ENCODE peak calls at places on chromosomes 7 and 10, in five cellular contexts. B, M, U, H and Y are unnamed samples.

GRCh38 chr7:101081432-101081831 is 3.8 kb upstream of the TRIM56 start:
- DNase-seq in H (no peak), B (no peak), U (no peak), M (no peak), Y (no peak)

GRCh38 chr7:31796375-31796774 is 109.4 kb downstream of the PPP1R17 start:
- DNase-seq in B (no peak), U (no peak), H (no peak), M (no peak), Y (no peak)

GRCh38 chr7:21767300-21767900 is 178.3 kb downstream of the CDCA7L start:
- DNase-seq in H (peak; percentile 44), M (peak; percentile 84), B (peak; percentile 26), U (peak; percentile 61), Y (peak; percentile 91)

GRCh38 chr7:139252451-139252850 is 21.4 kb downstream of the UBN2 start:
- DNase-seq in B (no peak), M (no peak), U (no peak), H (no peak), Y (no peak)

GRCh38 chr7:19317461-19317860 is 172.2 kb upstream of the FERD3L start:
- DNase-seq in M (no peak), U (no peak), H (no peak), B (no peak), Y (no peak)

GRCh38 chr7:131431289-131431688 is 103.6 kb downstream of the MKLN1 start:
- DNase-seq in U (no peak), H (no peak), B (no peak), M (no peak), Y (no peak)

GRCh38 chr7:105940111-105940510 is 23.0 kb upstream of the CDHR3 start:
- DNase-seq in U (no peak), M (peak; percentile 81), B (no peak), H (peak; percentile 76), Y (no peak)

GRCh38 chr7:128056901-128057300 is 25.7 kb upstream of the LRRC4 start:
- DNase-seq in U (no peak), M (no peak), H (no peak), B (no peak), Y (no peak)

GRCh38 chr10:94029955-94030354 is 36.2 kb downstream of the PLCE1 start:
- DNase-seq in M (no peak), B (no peak), H (no peak), U (no peak), Y (no peak)

GRCh38 chr10:122373713-122374112 is 795 bp upstream of the PLEKHA1 start:
- DNase-seq in H (peak; percentile 35), U (no peak), M (peak; percentile 50), B (no peak), Y (no peak)

GRCh38 chr7:957418-958220 is 3.1 kb upstream of the ADAP1 start:
- DNase-seq in U (no peak), M (peak; percentile 81), B (no peak), H (peak; percentile 34), Y (no peak)

GRCh38 chr7:102469972-102470825 is 5.4 kb downstream of the LRWD1 start:
- DNase-seq in H (no peak), U (no peak), B (no peak), M (no peak), Y (no peak)

GRCh38 chr7:39667354-39667923 is 44.1 kb downstream of the RALA start:
- DNase-seq in B (no peak), H (no peak), U (no peak), M (no peak), Y (no peak)

GRCh38 chr7:117119192-117119924 is 166.1 kb downstream of the ST7 start:
- DNase-seq in U (peak; percentile 60), H (peak; percentile 37), M (peak; percentile 72), B (peak; percentile 33), Y (peak; percentile 62)

GRCh38 chr7:96199421-96199820 is 122.5 kb downstream of the SLC25A13 start:
- DNase-seq in H (no peak), U (peak; percentile 68), B (no peak), M (no peak), Y (no peak)

GRCh38 chr10:86103391-86104101 is 263.0 kb downstream of the GRID1 start:
- DNase-seq in B (no peak), U (no peak), H (no peak), M (no peak), Y (no peak)

GRCh38 chr10:18378766-18379165 is 238.5 kb downstream of the CACNB2 start:
- DNase-seq in U (no peak), M (no peak), B (no peak), H (no peak), Y (no peak)

GRCh38 chr10:113435881-113436280 is 117.0 kb upstream of the HABP2 start:
- DNase-seq in U (no peak), H (no peak), B (no peak), M (no peak), Y (no peak)

GRCh38 chr10:60334991-60335390 is 54.7 kb downstream of the ANK3 start:
- DNase-seq in U (no peak), B (no peak), H (no peak), M (no peak), Y (no peak)

GRCh38 chr7:174704-175103 is 17.7 kb upstream of the FAM20C start:
- DNase-seq in M (no peak), U (no peak), B (no peak), H (no peak), Y (no peak)

GRCh38 chr10:84265378-84265777 is 20.5 kb downstream of the RGR start:
- DNase-seq in H (no peak), U (no peak), M (no peak), B (no peak), Y (no peak)

GRCh38 chr7:30154111-30154587 is 19.4 kb downstream of the MTURN start:
- DNase-seq in U (peak; percentile 60), H (no peak), M (no peak), B (no peak), Y (no peak)

GRCh38 chr10:6543431-6544005 is 36.6 kb downstream of the PRKCQ start:
- DNase-seq in U (no peak), M (no peak), H (no peak), B (no peak), Y (no peak)

DNA sequence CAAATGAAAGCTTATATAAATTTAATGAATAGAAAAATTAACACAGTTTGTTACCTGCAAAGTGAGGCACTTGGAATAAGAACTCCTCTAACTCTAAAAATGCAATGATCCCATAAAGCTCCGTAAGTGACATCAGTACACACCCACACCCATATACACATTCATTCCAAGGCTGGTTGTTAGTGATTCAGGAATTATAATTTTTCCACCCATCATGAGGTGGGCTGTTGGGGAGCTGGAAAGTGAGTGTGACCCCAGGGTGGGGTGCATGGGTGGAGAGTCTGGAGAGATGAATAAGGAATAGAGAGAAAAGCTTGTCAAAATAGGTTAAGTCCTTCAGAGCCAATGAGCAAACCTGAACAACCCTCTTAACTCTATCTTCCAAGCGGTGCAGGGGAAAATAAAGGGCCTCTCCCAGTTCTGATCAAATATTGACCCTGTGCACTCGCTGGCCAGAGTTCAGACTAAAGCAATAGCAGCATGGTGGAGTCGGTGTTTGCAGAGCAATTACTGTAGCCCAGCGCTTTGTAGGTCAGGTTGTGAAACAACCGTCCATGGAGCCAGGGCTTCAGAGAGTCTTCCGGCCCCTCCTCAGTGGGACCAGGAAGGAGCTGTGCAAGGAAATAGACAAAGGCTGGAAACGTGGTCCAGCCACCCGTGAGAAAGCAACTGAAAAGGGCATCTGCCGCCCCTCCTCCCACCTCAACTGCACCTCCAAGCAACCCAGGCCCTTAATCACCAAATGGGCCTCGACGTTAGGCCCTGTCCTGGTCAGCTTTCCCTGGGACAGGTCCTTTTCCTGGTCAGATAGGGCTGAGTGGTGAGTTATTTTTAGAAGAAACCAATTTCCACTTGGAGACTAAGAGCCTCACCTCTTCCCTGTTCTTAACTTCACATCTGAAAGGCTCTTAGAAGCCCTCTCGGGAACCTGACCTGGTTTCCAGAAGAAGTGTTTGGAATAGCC is 61.2 kb downstream of the SH3PXD2A start:
- DNase-seq in U (no peak), B (no peak), M (peak; percentile 99), H (no peak), Y (no peak)
- TF ChIP-seq ZBTB33 in U (no peak), B (no peak), M (peak; percentile 91), H (no peak), Y (no peak)

DNA sequence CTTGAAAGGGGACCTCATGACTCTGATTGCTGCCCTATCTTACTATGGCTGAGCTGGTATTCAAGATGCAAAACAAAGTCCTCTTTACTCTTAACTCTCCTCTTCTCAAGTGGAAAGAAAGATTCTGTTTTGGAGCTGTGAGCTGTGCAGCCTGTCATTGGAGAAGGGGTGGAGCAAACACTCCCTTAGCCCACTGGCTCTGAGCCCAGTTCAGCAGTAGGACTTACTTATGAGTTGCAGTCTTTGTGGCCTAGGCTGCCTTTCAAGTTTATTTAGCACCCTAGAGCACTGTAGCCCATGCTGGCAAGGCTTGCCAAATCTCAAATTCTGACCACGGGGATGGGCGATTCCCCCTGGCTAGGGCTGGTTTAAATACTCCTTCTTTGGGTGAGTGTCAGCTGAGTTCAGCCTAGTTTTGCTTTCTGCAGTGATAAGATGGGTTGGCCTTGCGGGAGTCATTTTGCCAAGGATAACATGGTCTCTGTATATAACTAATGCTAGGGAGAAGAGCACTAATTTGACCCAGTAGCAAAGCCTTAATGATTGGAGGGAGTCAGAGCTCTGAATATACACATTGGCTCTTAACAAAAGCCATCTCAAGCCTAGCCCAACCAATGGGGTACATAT is 110.2 kb downstream of the MYO3A start:
- DNase-seq in M (no peak), B (no peak), H (no peak), U (no peak), Y (no peak)
- TF ChIP-seq ZBTB33 in M (no peak), B (no peak), H (no peak), U (no peak), Y (no peak)

DNA sequence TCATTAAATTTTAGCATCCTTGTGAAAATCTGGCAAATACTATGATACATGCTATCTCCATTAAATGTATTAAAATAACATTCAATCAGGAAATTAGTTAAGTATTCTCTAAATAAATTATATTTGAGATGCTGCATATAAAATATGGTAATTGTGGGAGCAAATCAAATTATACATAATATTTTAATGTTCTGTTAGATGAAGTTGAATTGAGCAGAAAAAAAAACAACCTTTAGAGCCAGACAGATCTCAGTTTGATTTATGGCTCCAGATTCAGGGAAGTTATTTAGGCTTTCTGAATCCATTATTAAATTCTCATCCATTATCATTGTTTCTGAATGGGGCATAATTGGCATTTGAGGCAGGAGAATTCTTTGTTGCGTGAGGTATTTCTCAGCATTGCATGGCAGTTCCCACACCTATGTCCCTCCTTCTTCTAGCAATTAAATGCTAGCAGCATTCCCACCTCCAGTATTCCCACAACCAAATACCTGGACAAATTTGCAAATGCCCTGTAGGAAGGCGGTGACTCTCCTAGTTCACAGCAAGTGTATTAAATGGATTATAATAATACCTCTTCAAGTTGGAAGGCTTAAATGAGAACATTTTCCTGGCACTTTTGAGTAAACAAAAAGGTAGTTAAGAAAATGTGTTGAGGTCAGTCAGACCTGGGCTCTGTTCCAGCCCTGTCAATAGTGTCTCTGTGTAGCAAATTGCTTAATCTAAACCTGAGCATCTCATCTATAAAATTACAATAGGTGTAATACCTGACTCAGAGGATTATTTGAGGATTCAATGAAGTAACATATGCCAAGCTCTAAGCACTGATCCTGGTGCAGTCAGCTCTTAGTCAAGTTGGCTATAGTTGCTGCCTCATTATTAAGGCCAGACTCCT is 108.9 kb downstream of the RNLS start:
- DNase-seq in B (no peak), H (no peak), U (no peak), M (no peak), Y (peak; percentile 33)
- TF ChIP-seq ZBTB33 in B (no peak), H (no peak), U (no peak), M (no peak), Y (no peak)

DNA sequence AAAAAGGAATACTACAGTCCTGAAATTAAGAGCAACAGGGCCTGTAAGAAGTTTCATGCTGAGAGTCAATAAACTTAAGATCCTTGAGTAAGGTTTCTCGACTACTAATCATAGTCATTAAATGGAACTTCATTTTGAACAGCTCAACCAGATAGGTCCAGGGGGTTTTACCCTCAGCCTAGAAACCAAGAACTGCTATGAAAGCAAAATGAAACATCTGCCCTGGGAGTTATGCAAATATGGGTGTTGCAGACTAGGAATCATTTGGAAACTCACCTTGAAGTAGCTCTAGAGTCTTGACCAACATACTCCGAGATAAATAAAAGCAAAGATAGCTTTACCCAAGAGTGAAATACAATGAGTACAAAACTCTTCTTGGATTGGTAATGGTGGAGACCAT is 128.0 kb downstream of the HGF start:
- DNase-seq in M (no peak), B (peak; percentile 19), H (no peak), U (no peak), Y (no peak)
- TF ChIP-seq ZBTB33 in M (no peak), B (no peak), H (no peak), U (no peak), Y (no peak)